ENCODE peak calls at places on chromosomes 16 and 17, in six cellular contexts. One of them, this sample, is unnamed.

GRCh38 chr17:54900457-54901229 is at the start of gene TOM1L1:
- ATAC-seq in Panc1: peak
- ATAC-seq in HCT116: peak
- ATAC-seq in HepG2: peak
- ATAC-seq in K562: peak
- ATAC-seq in upper lobe of left lung: peak
- ATAC-seq in this sample: peak

GRCh38 chr17:47714773-47715396 is 18.2 kb upstream of the TBX21 start:
- ATAC-seq in Panc1: no peak
- ATAC-seq in HCT116: no peak
- ATAC-seq in HepG2: no peak
- ATAC-seq in K562: no peak
- ATAC-seq in upper lobe of left lung: no peak
- ATAC-seq in this sample: no peak

GRCh38 chr17:10316986-10317834 is 55.6 kb downstream of the MYH13 start:
- ATAC-seq in Panc1: no peak
- ATAC-seq in HCT116: peak
- ATAC-seq in HepG2: peak
- ATAC-seq in K562: peak
- ATAC-seq in upper lobe of left lung: peak
- ATAC-seq in this sample: peak

GRCh38 chr17:50835563-50836231 is at the start of gene WFIKKN2:
- ATAC-seq in Panc1: peak
- ATAC-seq in HCT116: no peak
- ATAC-seq in HepG2: peak
- ATAC-seq in K562: peak
- ATAC-seq in upper lobe of left lung: no peak
- ATAC-seq in this sample: no peak

GRCh38 chr17:13337171-13337570 is 264.6 kb downstream of the HS3ST3A1 start:
- ATAC-seq in Panc1: no peak
- ATAC-seq in HCT116: no peak
- ATAC-seq in HepG2: no peak
- ATAC-seq in K562: no peak
- ATAC-seq in upper lobe of left lung: no peak
- ATAC-seq in this sample: no peak

GRCh38 chr17:63140255-63140654 is 174.2 kb downstream of the TANC2 start:
- ATAC-seq in Panc1: no peak
- ATAC-seq in HCT116: no peak
- ATAC-seq in HepG2: no peak
- ATAC-seq in K562: no peak
- ATAC-seq in upper lobe of left lung: peak
- ATAC-seq in this sample: no peak

GRCh38 chr17:80596760-80597608 is 52.3 kb downstream of the RPTOR start:
- ATAC-seq in Panc1: no peak
- ATAC-seq in HCT116: no peak
- ATAC-seq in HepG2: no peak
- ATAC-seq in K562: no peak
- ATAC-seq in upper lobe of left lung: no peak
- ATAC-seq in this sample: no peak

GRCh38 chr16:50598256-50598894 is 50.2 kb downstream of the NKD1 start:
- ATAC-seq in Panc1: no peak
- ATAC-seq in HCT116: no peak
- ATAC-seq in HepG2: no peak
- ATAC-seq in K562: no peak
- ATAC-seq in upper lobe of left lung: no peak
- ATAC-seq in this sample: no peak

GRCh38 chr17:69451416-69452394 is 37.2 kb downstream of the MAP2K6 start:
- ATAC-seq in Panc1: no peak
- ATAC-seq in HCT116: no peak
- ATAC-seq in HepG2: no peak
- ATAC-seq in K562: no peak
- ATAC-seq in upper lobe of left lung: no peak
- ATAC-seq in this sample: no peak

GRCh38 chr17:7923290-7923628 is 6.4 kb downstream of the KCNAB3 start:
- ATAC-seq in Panc1: peak
- ATAC-seq in HCT116: no peak
- ATAC-seq in HepG2: no peak
- ATAC-seq in K562: no peak
- ATAC-seq in upper lobe of left lung: no peak
- ATAC-seq in this sample: peak

DNA sequence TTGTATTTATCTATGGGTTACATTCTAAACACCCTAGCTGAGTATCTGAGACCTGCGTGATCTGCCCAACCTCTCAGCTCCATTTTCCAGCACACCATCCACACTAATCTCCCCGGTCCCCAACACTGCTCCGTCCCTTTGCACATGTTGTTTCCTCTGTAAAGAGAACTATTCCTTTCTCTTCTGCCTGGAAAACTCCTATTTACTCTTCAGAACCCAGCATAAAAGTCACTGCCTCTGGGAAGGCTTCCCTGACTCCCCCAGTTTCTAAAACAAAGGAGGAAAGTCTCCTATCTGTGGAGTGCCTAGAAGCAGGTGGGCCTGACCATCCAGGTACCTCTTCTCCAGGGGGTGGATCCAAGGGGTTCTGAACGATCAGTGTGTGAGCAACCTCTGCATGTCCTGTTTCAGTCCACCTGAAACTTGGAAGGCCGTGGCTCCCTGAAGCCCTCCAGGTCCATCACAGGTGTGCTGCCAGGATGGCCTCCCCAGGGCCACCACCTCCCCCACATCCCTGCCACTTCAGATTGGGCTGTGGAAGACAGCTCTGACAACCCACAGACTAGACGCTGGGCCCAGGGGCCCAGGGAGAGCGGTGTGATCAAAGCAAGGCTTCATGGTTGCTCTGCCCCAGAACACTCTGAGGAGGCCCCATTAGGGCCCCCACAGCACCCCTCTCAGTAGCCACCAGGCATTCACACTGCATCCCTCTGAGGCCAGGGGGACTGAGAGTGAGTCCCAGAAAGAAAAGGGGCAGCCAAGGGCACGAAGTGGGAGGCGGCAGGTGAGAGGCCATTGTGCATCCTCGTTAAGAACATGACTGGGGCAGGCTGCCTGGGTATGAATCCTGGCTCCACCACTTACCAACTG is 20.3 kb downstream of the MPP3 start:
- ATAC-seq in Panc1: no peak
- ATAC-seq in HCT116: no peak
- ATAC-seq in HepG2: no peak
- ATAC-seq in K562: no peak
- ATAC-seq in upper lobe of left lung: no peak
- ATAC-seq in this sample: no peak
- TF ChIP-seq POLR2AphosphoS5 in Panc1: no peak
- TF ChIP-seq POLR2AphosphoS5 in HCT116: no peak
- TF ChIP-seq POLR2AphosphoS5 in HepG2: no peak
- TF ChIP-seq POLR2AphosphoS5 in K562: no peak
- TF ChIP-seq POLR2AphosphoS5 in upper lobe of left lung: no peak
- TF ChIP-seq POLR2AphosphoS5 in this sample: no peak

DNA sequence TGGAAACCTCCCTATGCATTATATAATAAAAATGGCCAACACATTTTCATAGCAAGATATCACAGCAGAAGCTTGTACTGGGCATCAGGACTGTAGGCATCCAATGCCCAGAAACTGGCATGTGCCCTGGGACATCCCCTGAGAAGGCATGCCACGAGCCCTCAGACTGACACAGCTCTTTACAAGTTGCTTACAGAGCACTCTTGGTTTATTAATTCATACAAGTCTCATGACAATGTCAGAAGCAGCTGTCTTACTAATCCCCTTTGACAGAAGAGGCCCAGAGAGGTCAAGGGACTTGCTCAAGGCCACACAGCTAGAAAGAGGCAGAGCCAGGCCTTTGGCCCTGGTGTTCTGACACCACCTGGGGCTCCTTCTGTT is 5.6 kb upstream of the CCL2 start:
- ATAC-seq in Panc1: no peak
- ATAC-seq in HCT116: no peak
- ATAC-seq in HepG2: no peak
- ATAC-seq in K562: no peak
- ATAC-seq in upper lobe of left lung: no peak
- ATAC-seq in this sample: no peak
- H3K27ac ChIP-seq in Panc1: peak
- H3K27ac ChIP-seq in HCT116: no peak
- H3K27ac ChIP-seq in HepG2: no peak
- H3K27ac ChIP-seq in K562: no peak
- H3K27ac ChIP-seq in upper lobe of left lung: peak
- H3K27ac ChIP-seq in this sample: peak

DNA sequence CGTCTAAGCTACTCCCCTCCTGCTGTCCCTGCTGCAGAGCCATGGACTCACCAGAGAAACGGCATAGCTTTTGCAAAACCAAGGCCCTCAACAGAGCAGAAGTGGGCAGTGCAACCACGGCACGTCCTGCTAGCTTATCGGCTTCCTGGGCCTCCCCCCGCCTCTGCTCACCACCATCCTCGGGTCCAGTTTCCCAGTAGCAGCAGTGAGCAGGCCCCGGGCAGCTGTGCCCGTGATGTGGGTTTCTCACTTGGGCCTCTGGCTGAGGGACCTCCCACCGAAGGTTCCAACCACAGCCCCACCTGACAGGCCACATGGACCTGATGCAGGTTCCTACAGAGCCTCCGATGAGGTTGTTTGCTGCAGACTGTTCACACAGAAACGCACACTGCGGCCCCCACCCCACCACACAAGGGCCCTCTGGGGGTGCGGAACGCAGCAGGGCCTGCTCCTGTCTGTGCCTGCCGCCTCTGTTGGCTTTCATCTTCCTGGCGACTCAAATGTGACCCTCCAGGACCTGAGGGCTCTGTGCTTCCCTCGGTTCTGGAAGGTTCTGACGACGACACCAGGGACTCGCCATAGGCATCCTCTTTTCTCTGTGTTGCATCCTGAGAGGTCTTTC is 24.8 kb downstream of the PDIA2 start:
- ATAC-seq in Panc1: no peak
- ATAC-seq in HCT116: no peak
- ATAC-seq in HepG2: no peak
- ATAC-seq in K562: no peak
- ATAC-seq in upper lobe of left lung: no peak
- ATAC-seq in this sample: no peak
- TF ChIP-seq POLR2AphosphoS5 in Panc1: no peak
- TF ChIP-seq POLR2AphosphoS5 in HCT116: no peak
- TF ChIP-seq POLR2AphosphoS5 in HepG2: no peak
- TF ChIP-seq POLR2AphosphoS5 in K562: no peak
- TF ChIP-seq POLR2AphosphoS5 in upper lobe of left lung: no peak
- TF ChIP-seq POLR2AphosphoS5 in this sample: no peak

DNA sequence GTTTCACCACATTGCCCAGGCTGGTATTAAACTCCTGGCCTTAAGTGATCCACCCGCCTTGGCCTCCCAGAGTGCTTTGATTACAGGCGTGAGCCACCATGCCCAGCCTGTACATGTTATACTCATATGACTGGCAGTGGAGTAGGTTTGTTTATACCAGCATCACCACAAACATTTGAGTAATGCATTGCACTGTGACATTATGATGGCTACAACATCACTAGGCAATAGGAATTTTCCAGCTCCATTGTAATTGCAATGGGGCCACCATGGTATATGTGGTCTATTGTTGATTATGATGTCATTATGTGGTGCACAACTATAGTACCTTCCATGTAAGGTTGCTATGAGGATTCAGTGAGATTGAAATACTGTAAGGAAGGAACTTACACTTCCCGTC is 168.9 kb downstream of the COPRS start:
- ATAC-seq in Panc1: peak
- ATAC-seq in HCT116: no peak
- ATAC-seq in HepG2: no peak
- ATAC-seq in K562: no peak
- ATAC-seq in upper lobe of left lung: no peak
- ATAC-seq in this sample: no peak
- H3K27ac ChIP-seq in Panc1: no peak
- H3K27ac ChIP-seq in HCT116: no peak
- H3K27ac ChIP-seq in HepG2: no peak
- H3K27ac ChIP-seq in K562: no peak
- H3K27ac ChIP-seq in upper lobe of left lung: no peak
- H3K27ac ChIP-seq in this sample: no peak

GRCh38 chr17:81840826-81841778 is 6.3 kb upstream of the PPP1R27 start:
- ATAC-seq in Panc1: peak
- ATAC-seq in HCT116: no peak
- ATAC-seq in HepG2: peak
- ATAC-seq in K562: no peak
- ATAC-seq in upper lobe of left lung: no peak
- ATAC-seq in this sample: no peak
- TF ChIP-seq POLR2AphosphoS5 in Panc1: no peak
- TF ChIP-seq POLR2AphosphoS5 in HCT116: no peak
- TF ChIP-seq POLR2AphosphoS5 in HepG2: no peak
- TF ChIP-seq POLR2AphosphoS5 in K562: no peak
- TF ChIP-seq POLR2AphosphoS5 in upper lobe of left lung: no peak
- TF ChIP-seq POLR2AphosphoS5 in this sample: no peak

GRCh38 chr17:46160169-46160568 is 33.1 kb downstream of the KANSL1 start:
- ATAC-seq in Panc1: no peak
- ATAC-seq in HCT116: no peak
- ATAC-seq in HepG2: no peak
- ATAC-seq in K562: peak
- ATAC-seq in upper lobe of left lung: no peak
- ATAC-seq in this sample: no peak

GRCh38 chr17:46159686-46160085 is 33.5 kb downstream of the KANSL1 start:
- ATAC-seq in Panc1: no peak
- ATAC-seq in HCT116: no peak
- ATAC-seq in HepG2: peak
- ATAC-seq in K562: peak
- ATAC-seq in upper lobe of left lung: no peak
- ATAC-seq in this sample: peak

GRCh38 chr17:46157443-46158107 is 35.7 kb downstream of the KANSL1 start:
- ATAC-seq in Panc1: no peak
- ATAC-seq in HCT116: no peak
- ATAC-seq in HepG2: no peak
- ATAC-seq in K562: no peak
- ATAC-seq in upper lobe of left lung: peak
- ATAC-seq in this sample: peak

GRCh38 chr17:46162871-46163270 is 30.4 kb downstream of the KANSL1 start:
- ATAC-seq in Panc1: no peak
- ATAC-seq in HCT116: no peak
- ATAC-seq in HepG2: no peak
- ATAC-seq in K562: no peak
- ATAC-seq in upper lobe of left lung: no peak
- ATAC-seq in this sample: no peak

GRCh38 chr17:46158323-46159296 is 34.6 kb downstream of the KANSL1 start:
- ATAC-seq in Panc1: peak
- ATAC-seq in HCT116: no peak
- ATAC-seq in HepG2: peak
- ATAC-seq in K562: peak
- ATAC-seq in upper lobe of left lung: no peak
- ATAC-seq in this sample: no peak
- H3K27ac ChIP-seq in Panc1: no peak
- H3K27ac ChIP-seq in HCT116: no peak
- H3K27ac ChIP-seq in HepG2: no peak
- H3K27ac ChIP-seq in K562: no peak
- H3K27ac ChIP-seq in upper lobe of left lung: peak
- H3K27ac ChIP-seq in this sample: peak

This sample was measured in gastroesophageal sphincter.